ENCODE peak calls at places on chromosomes 13 and 19, in five cellular contexts. One of them, this sample, is unnamed.

GRCh38 chr19:3494051-3494450 is 6.4 kb downstream of the DOHH start:
- DNase-seq in tibial artery: no peak
- DNase-seq in dorsolateral prefrontal cortex: peak; percentile 94
- DNase-seq in psoas muscle: no peak
- DNase-seq in heart left ventricle: no peak
- DNase-seq in this sample: no peak

GRCh38 chr13:48116808-48117207 is 21.9 kb upstream of the MED4 start:
- DNase-seq in heart left ventricle: no peak
- DNase-seq in dorsolateral prefrontal cortex: no peak
- DNase-seq in tibial artery: no peak
- DNase-seq in psoas muscle: no peak
- DNase-seq in this sample: no peak

GRCh38 chr19:16676101-16676798 is 15.3 kb downstream of the TMEM38A start:
- DNase-seq in tibial artery: no peak
- DNase-seq in psoas muscle: no peak
- DNase-seq in dorsolateral prefrontal cortex: no peak
- DNase-seq in heart left ventricle: no peak
- DNase-seq in this sample: no peak

GRCh38 chr13:50230365-50230978 is 215.2 kb downstream of the KCNRG start:
- DNase-seq in tibial artery: no peak
- DNase-seq in psoas muscle: no peak
- DNase-seq in dorsolateral prefrontal cortex: no peak
- DNase-seq in heart left ventricle: no peak
- DNase-seq in this sample: no peak

GRCh38 chr13:42964681-42965305 is 27.2 kb downstream of the EPSTI1 start:
- DNase-seq in psoas muscle: no peak
- DNase-seq in dorsolateral prefrontal cortex: no peak
- DNase-seq in tibial artery: no peak
- DNase-seq in heart left ventricle: no peak
- DNase-seq in this sample: no peak

GRCh38 chr13:80649274-80649673 is 308.3 kb upstream of the SPRY2 start:
- DNase-seq in heart left ventricle: no peak
- DNase-seq in dorsolateral prefrontal cortex: no peak
- DNase-seq in tibial artery: no peak
- DNase-seq in psoas muscle: no peak
- DNase-seq in this sample: no peak

GRCh38 chr19:34316741-34317241 is 48.2 kb upstream of the GPI start:
- DNase-seq in tibial artery: no peak
- DNase-seq in psoas muscle: no peak
- DNase-seq in heart left ventricle: no peak
- DNase-seq in dorsolateral prefrontal cortex: no peak
- DNase-seq in this sample: no peak

GRCh38 chr19:39398297-39398864 is 7.2 kb downstream of the MED29 start:
- DNase-seq in tibial artery: peak; percentile 86
- DNase-seq in psoas muscle: peak; percentile 86
- DNase-seq in dorsolateral prefrontal cortex: no peak
- DNase-seq in heart left ventricle: peak; percentile 69
- DNase-seq in this sample: no peak

GRCh38 chr19:6229951-6230712 is 49.6 kb downstream of the MLLT1 start:
- DNase-seq in tibial artery: no peak
- DNase-seq in psoas muscle: peak; percentile 50
- DNase-seq in heart left ventricle: no peak
- DNase-seq in dorsolateral prefrontal cortex: no peak
- DNase-seq in this sample: no peak

GRCh38 chr19:29040951-29041350 is 172.0 kb downstream of the UQCRFS1 start:
- DNase-seq in tibial artery: no peak
- DNase-seq in dorsolateral prefrontal cortex: no peak
- DNase-seq in psoas muscle: no peak
- DNase-seq in heart left ventricle: no peak
- DNase-seq in this sample: no peak

GRCh38 chr19:2186071-2186846 is 22.5 kb downstream of the DOT1L start:
- DNase-seq in heart left ventricle: peak; percentile 88
- DNase-seq in dorsolateral prefrontal cortex: no peak
- DNase-seq in tibial artery: peak; percentile 91
- DNase-seq in psoas muscle: peak; percentile 96
- DNase-seq in this sample: peak; percentile 63

GRCh38 chr13:92197669-92198068 is 799.2 kb downstream of the GPC5 start:
- DNase-seq in tibial artery: no peak
- DNase-seq in psoas muscle: no peak
- DNase-seq in heart left ventricle: no peak
- DNase-seq in dorsolateral prefrontal cortex: no peak
- DNase-seq in this sample: no peak

GRCh38 chr19:32407004-32407992 is 1.7 kb downstream of the DPY19L3 start:
- DNase-seq in psoas muscle: peak; percentile 63
- DNase-seq in heart left ventricle: no peak
- DNase-seq in dorsolateral prefrontal cortex: peak; percentile 32
- DNase-seq in tibial artery: peak; percentile 23
- DNase-seq in this sample: no peak

GRCh38 chr13:99289674-99290337 is 17.4 kb downstream of the GPR183 start:
- DNase-seq in dorsolateral prefrontal cortex: no peak
- DNase-seq in heart left ventricle: no peak
- DNase-seq in psoas muscle: no peak
- DNase-seq in tibial artery: no peak
- DNase-seq in this sample: no peak

GRCh38 chr19:3370214-3370720 is 3.9 kb downstream of the NFIC start:
- DNase-seq in heart left ventricle: no peak
- DNase-seq in psoas muscle: peak; percentile 65
- DNase-seq in dorsolateral prefrontal cortex: no peak
- DNase-seq in tibial artery: no peak
- DNase-seq in this sample: no peak

GRCh38 chr13:74444877-74445479 is 310.8 kb upstream of the KLF12 start:
- DNase-seq in tibial artery: no peak
- DNase-seq in heart left ventricle: no peak
- DNase-seq in dorsolateral prefrontal cortex: no peak
- DNase-seq in psoas muscle: no peak
- DNase-seq in this sample: no peak

GRCh38 chr13:91358384-91358776 is 10.9 kb downstream of the MIR17HG start:
- DNase-seq in tibial artery: no peak
- DNase-seq in dorsolateral prefrontal cortex: no peak
- DNase-seq in heart left ventricle: no peak
- DNase-seq in psoas muscle: no peak
- DNase-seq in this sample: no peak

GRCh38 chr19:8064866-8065486 is 12.4 kb downstream of the CCL25 start:
- DNase-seq in tibial artery: no peak
- DNase-seq in dorsolateral prefrontal cortex: no peak
- DNase-seq in psoas muscle: no peak
- DNase-seq in heart left ventricle: no peak
- DNase-seq in this sample: no peak

GRCh38 chr13:36571444-36571843 is 102.4 kb upstream of the SERTM1 start:
- DNase-seq in tibial artery: no peak
- DNase-seq in dorsolateral prefrontal cortex: no peak
- DNase-seq in heart left ventricle: no peak
- DNase-seq in psoas muscle: no peak
- DNase-seq in this sample: no peak

GRCh38 chr13:34671136-34671535 is 270.9 kb upstream of the NBEA start:
- DNase-seq in dorsolateral prefrontal cortex: no peak
- DNase-seq in psoas muscle: peak; percentile 45
- DNase-seq in heart left ventricle: peak; percentile 53
- DNase-seq in tibial artery: peak; percentile 40
- DNase-seq in this sample: no peak

GRCh38 chr19:42150940-42151339 is 18.7 kb upstream of the POU2F2 start:
- DNase-seq in dorsolateral prefrontal cortex: no peak
- DNase-seq in psoas muscle: no peak
- DNase-seq in heart left ventricle: no peak
- DNase-seq in tibial artery: no peak
- DNase-seq in this sample: no peak

GRCh38 chr19:37902668-37903067 is 3.7 kb downstream of the WDR87 start:
- DNase-seq in dorsolateral prefrontal cortex: peak; percentile 71
- DNase-seq in tibial artery: peak; percentile 57
- DNase-seq in psoas muscle: peak; percentile 82
- DNase-seq in heart left ventricle: peak; percentile 74
- DNase-seq in this sample: peak; percentile 82

GRCh38 chr13:22455036-22455435 is 725.7 kb upstream of the SGCG start:
- DNase-seq in psoas muscle: no peak
- DNase-seq in dorsolateral prefrontal cortex: no peak
- DNase-seq in heart left ventricle: no peak
- DNase-seq in tibial artery: no peak
- DNase-seq in this sample: no peak

GRCh38 chr19:17214531-17215124 is 529 bp upstream of the USE1 start:
- DNase-seq in psoas muscle: no peak
- DNase-seq in heart left ventricle: no peak
- DNase-seq in tibial artery: no peak
- DNase-seq in dorsolateral prefrontal cortex: no peak
- DNase-seq in this sample: no peak

GRCh38 chr19:30145467-30145866 is 203.4 kb downstream of the URI1 start:
- DNase-seq in tibial artery: no peak
- DNase-seq in psoas muscle: no peak
- DNase-seq in dorsolateral prefrontal cortex: no peak
- DNase-seq in heart left ventricle: no peak
- DNase-seq in this sample: no peak

GRCh38 chr19:12880551-12881171 is 588 bp downstream of the DNASE2 start:
- DNase-seq in heart left ventricle: no peak
- DNase-seq in tibial artery: peak; percentile 35
- DNase-seq in psoas muscle: no peak
- DNase-seq in dorsolateral prefrontal cortex: no peak
- DNase-seq in this sample: peak; percentile 53

GRCh38 chr19:39557791-39558622 is 18.0 kb upstream of the EID2 start:
- DNase-seq in tibial artery: no peak
- DNase-seq in dorsolateral prefrontal cortex: no peak
- DNase-seq in psoas muscle: no peak
- DNase-seq in heart left ventricle: no peak
- DNase-seq in this sample: no peak

GRCh38 chr13:45242070-45242469 is 41.2 kb upstream of the KCTD4 start:
- DNase-seq in psoas muscle: no peak
- DNase-seq in dorsolateral prefrontal cortex: no peak
- DNase-seq in heart left ventricle: no peak
- DNase-seq in tibial artery: no peak
- DNase-seq in this sample: no peak

GRCh38 chr19:47445937-47446402 is 25.7 kb downstream of the SLC8A2 start:
- DNase-seq in dorsolateral prefrontal cortex: peak; percentile 42
- DNase-seq in heart left ventricle: no peak
- DNase-seq in tibial artery: no peak
- DNase-seq in psoas muscle: peak; percentile 67
- DNase-seq in this sample: no peak

DNA sequence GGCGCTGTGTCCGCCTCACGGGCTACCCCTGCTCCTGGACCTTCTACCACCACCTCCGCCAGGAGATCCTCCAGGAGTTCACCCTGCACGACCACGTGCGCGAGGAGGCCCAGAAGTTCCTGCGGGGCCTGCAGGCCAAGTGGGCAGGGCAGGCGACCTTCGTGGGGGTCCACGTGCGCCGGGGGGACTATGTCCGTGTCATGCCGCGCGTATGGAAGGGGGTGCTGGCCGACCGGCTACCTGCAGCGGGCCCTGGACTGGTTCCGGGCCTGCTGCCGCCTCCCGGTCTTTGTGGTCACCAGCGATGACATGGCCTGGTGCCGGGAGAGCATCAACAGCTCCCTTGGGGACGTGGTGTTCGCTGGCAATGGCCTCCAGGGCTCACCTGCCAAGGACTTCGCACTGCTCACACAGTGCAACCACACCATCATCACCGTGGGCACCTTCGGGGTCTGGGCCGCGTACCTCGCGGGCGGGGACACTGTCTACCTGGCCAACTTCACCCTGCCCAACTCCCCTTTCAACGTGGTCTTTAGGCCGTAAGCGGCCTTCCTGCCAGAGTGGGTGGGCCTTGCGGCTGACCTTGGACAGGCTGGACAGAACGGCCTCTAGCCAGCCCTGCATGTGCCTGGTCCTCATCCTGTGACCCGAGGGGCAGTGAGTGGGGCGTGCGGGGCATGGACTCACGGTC is 7.8 kb upstream of the NTN5 start:
- DNase-seq in psoas muscle: no peak
- DNase-seq in dorsolateral prefrontal cortex: no peak
- DNase-seq in heart left ventricle: no peak
- DNase-seq in tibial artery: no peak
- DNase-seq in this sample: no peak
- H3K4me3 ChIP-seq in psoas muscle: no peak overlapping the region
- H3K4me3 ChIP-seq in dorsolateral prefrontal cortex: no peak overlapping the region
- H3K4me3 ChIP-seq in heart left ventricle: no peak overlapping the region
- H3K4me3 ChIP-seq in tibial artery: no peak overlapping the region
- H3K4me3 ChIP-seq in this sample: no peak overlapping the region

GRCh38 chr13:108533842-108534241 is 95.6 kb upstream of the MYO16 start:
- DNase-seq in dorsolateral prefrontal cortex: no peak
- DNase-seq in heart left ventricle: no peak
- DNase-seq in tibial artery: no peak
- DNase-seq in psoas muscle: no peak
- DNase-seq in this sample: no peak
- H3K27ac ChIP-seq in dorsolateral prefrontal cortex: no peak overlapping the region
- H3K27ac ChIP-seq in heart left ventricle: no peak overlapping the region
- H3K27ac ChIP-seq in tibial artery: no peak overlapping the region
- H3K27ac ChIP-seq in psoas muscle: no peak overlapping the region
- H3K27ac ChIP-seq in this sample: no peak overlapping the region

DNA sequence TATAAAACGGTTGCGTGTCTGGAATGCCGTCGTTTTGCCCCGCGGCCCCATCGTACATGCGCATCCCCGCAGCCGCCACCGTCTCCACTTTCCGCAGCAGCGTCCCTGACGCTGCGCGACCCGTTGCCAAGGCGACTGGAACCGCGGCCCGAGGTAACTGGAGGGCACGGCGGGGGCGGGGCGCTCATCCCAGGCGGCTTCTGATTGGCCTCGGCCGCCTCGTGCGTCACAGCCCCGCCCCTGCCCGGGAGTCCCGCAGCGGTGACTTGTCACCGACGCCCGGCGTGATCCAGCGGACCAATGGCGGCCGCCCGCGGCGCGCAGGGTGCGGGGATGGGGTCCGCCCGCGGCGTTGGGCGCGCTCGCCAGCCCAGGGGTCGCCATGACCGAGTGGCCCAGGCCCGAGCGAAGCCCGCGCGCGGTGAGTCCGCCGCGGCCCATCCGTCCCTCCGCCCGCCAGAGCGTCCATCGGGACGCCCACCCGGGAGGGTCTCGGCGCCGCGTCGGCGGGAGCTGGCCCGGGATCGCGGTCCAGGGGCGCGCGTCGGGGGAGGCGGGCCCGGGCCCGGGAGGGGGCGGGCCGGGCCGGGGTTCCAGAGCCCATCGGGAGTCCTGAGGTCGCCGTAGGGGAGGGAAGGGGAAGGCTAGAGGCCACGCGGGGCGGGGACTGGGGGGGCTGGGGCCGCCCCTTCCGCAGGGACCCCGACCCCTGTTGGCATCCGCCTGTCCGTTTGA is at the start of gene ZSCAN1:
- DNase-seq in heart left ventricle: peak; percentile 93
- DNase-seq in tibial artery: peak; percentile 42
- DNase-seq in psoas muscle: peak; percentile 72
- DNase-seq in dorsolateral prefrontal cortex: peak; percentile 96
- DNase-seq in this sample: peak; percentile 93
- H3K4me3 ChIP-seq in heart left ventricle: peak within 1 kb of the TSS; percentile 54
- H3K4me3 ChIP-seq in tibial artery: peak within 1 kb of the TSS; percentile 50
- H3K4me3 ChIP-seq in psoas muscle: peak within 1 kb of the TSS; percentile 32
- H3K4me3 ChIP-seq in dorsolateral prefrontal cortex: peak within 1 kb of the TSS; percentile 65
- H3K4me3 ChIP-seq in this sample: peak within 1 kb of the TSS; percentile 26

DNA sequence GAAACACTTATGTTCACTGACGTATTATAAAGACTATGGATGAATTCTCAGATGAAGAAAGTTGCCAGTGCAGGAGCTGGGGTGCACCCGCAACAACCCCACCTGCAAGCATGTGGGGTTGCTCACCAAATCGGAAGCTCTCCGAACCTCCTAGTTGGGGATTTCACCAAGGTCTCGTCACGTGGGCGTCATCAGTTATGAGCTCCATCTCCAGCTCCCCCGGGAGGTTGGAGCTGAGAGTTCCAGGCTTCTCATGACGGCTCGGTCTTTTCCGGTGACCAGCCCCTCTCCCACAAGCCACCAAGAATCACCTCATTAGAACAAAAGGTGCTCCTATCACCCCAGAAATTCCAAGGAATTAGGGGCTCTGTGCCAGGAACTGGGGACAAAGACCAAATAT is 46.1 kb upstream of the TUBGCP3 start:
- DNase-seq in psoas muscle: no peak
- DNase-seq in tibial artery: no peak
- DNase-seq in heart left ventricle: no peak
- DNase-seq in dorsolateral prefrontal cortex: no peak
- DNase-seq in this sample: no peak
- H3K27ac ChIP-seq in psoas muscle: no peak overlapping the region
- H3K27ac ChIP-seq in tibial artery: no peak overlapping the region
- H3K27ac ChIP-seq in heart left ventricle: no peak overlapping the region
- H3K27ac ChIP-seq in dorsolateral prefrontal cortex: no peak overlapping the region
- H3K27ac ChIP-seq in this sample: no peak overlapping the region